ENCODE peak calls at places on chromosomes 13 and 19, in nine cellular contexts. M is WERI-Rb-1, Q is ovary, B is cardiac muscle cell, O is psoas muscle, U is kidney, S is PC-9, N is nephron progenitor cell, L is Peyer's patch. P is an unnamed sample.

GRCh38 chr19:45468159-45468651 is 409 bp downstream of the FOSB start:
- DNase-seq in M (peak), Q (peak), B (peak), O (peak), U (peak), S (no peak), N (peak), L (peak), P (no peak)

GRCh38 chr13:49400755-49401659 is 42.9 kb downstream of the CAB39L start:
- DNase-seq in M (no peak), Q (no peak), B (peak), O (no peak), U (no peak), S (peak), N (no peak), L (no peak), P (no peak)

GRCh38 chr19:28960986-28961705 is 251.8 kb downstream of the UQCRFS1 start:
- DNase-seq in M (no peak), Q (no peak), B (peak), O (no peak), U (no peak), S (no peak), N (no peak), L (no peak), P (no peak)

GRCh38 chr13:74434782-74435181 is 300.6 kb upstream of the KLF12 start:
- DNase-seq in M (no peak), Q (no peak), B (no peak), O (no peak), U (no peak), S (no peak), N (no peak), L (no peak), P (no peak)

GRCh38 chr19:16660763-16661479 is at the start of gene TMEM38A:
- DNase-seq in M (peak), Q (peak), B (peak), O (peak), U (peak), S (peak), N (peak), L (peak), P (peak)

GRCh38 chr19:47707135-47707925 is 5.9 kb upstream of the EHD2 start:
- DNase-seq in M (peak), Q (peak), B (peak), O (peak), U (peak), S (peak), N (peak), L (peak), P (peak)

GRCh38 chr13:47459512-47459911 is 541.6 kb downstream of the SUCLA2 start:
- DNase-seq in M (peak), Q (no peak), B (peak), O (no peak), U (no peak), S (no peak), N (no peak), L (no peak), P (no peak)

GRCh38 chr13:113916330-113916815 is 52.5 kb upstream of the GAS6 start:
- DNase-seq in M (peak), Q (no peak), B (peak), O (no peak), U (no peak), S (no peak), N (no peak), L (no peak), P (no peak)

GRCh38 chr19:45632468-45633196 is 6.6 kb downstream of the EML2 start:
- DNase-seq in M (peak), Q (peak), B (peak), O (peak), U (peak), S (peak), N (peak), L (peak), P (peak)

GRCh38 chr19:7871280-7871529 is 3.0 kb downstream of the PRR36 start:
- DNase-seq in M (no peak), Q (no peak), B (no peak), O (no peak), U (no peak), S (no peak), N (no peak), L (no peak), P (no peak)

DNA sequence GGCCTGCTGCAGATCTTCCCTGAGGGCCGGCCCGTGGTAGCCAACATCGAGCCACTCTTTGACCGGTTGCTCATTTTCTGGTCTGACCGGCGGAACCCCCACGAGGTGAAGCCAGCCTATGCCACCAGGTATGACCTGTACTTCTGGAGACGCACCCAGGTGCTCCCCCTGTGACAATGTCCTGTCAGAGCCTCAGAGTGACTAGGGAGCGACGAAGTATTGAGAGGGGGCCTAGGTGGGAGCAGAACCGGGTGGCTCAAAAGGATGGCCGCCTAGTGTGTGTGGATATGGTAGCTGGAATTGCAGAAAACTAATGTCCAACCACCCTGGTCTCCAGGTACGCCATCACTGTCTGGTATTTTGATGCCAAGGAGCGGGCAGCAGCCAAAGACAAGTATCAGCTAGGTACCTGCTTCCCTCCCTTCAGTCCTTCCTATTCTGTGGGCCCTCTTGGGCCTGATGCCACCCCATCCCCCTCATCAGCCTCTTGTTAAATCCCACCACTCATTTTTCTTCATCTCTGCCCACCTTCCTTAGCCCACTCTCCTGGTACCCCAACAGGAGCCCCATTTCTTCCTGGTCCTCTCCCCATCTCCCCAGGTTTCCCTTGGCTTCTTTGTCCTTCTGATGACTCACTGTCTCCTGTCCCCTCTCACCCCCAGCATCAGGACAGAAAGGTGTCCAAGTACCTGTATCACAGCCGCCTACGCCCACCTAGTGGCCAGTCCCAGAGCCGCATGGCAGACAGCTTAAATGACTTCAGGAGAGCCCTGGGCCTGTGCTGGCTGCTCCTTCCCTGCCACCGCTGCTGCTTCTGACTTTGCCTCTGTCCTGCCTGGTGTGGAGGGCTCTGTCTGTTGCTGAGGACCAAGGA is 8.4 kb downstream of the EGLN2 start:
- DNase-seq in M (peak), Q (no peak), B (no peak), O (no peak), U (no peak), S (peak), N (no peak), L (no peak), P (no peak)
- TF ChIP-seq CTCF in M (peak), Q (no peak), B (peak), O (no peak), U (peak), S (peak), N (peak), L (peak), P (peak)

DNA sequence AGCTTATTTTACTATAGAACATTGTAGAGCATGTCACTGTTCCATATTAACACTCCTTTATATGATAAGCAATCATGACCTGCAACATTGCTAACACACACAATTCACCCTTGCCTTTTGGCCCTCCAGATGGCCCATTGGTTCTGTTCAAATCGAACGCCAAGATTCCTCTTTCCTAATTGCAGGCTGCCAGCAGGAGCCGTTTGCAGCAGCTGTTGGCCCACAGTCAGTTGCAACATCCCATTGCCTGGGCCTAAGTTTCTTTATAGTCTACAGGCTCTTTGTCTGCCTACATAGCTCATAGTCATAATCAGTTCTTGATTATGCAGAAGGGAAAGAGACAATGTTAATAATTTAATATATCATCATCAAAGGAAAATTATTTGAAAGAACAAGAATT is 37.6 kb downstream of the KCTD12 start:
- DNase-seq in M (peak), Q (no peak), B (peak), O (peak), U (no peak), S (no peak), N (no peak), L (no peak), P (no peak)
- TF ChIP-seq CTCF in M (no peak), Q (no peak), B (no peak), O (no peak), U (no peak), S (no peak), N (no peak), L (no peak), P (no peak)

GRCh38 chr19:1605236-1606137 is at the start of gene UQCR11:
- DNase-seq in M (peak), Q (peak), B (peak), O (peak), U (peak), S (peak), N (peak), L (peak), P (peak)
- TF ChIP-seq CTCF in M (peak), Q (peak), B (peak), O (peak), U (peak), S (peak), N (peak), L (peak), P (peak)

GRCh38 chr19:39516270-39516669 is 1.3 kb downstream of the SELENOV start:
- DNase-seq in M (no peak), Q (no peak), B (no peak), O (no peak), U (no peak), S (no peak), N (no peak), L (no peak), P (no peak)

GRCh38 chr19:39515551-39516191 is 732 bp downstream of the SELENOV start:
- DNase-seq in M (no peak), Q (no peak), B (no peak), O (no peak), U (no peak), S (no peak), N (peak), L (no peak), P (peak)

GRCh38 chr19:39512964-39513363 is 2.0 kb upstream of the SELENOV start:
- DNase-seq in M (no peak), Q (no peak), B (peak), O (no peak), U (no peak), S (no peak), N (no peak), L (no peak), P (no peak)

GRCh38 chr19:39517432-39517831 is 2.5 kb downstream of the SELENOV start:
- DNase-seq in M (no peak), Q (no peak), B (no peak), O (no peak), U (no peak), S (no peak), N (no peak), L (no peak), P (no peak)

GRCh38 chr19:39514840-39515550 is at the start of gene SELENOV:
- DNase-seq in M (no peak), Q (peak), B (no peak), O (no peak), U (no peak), S (no peak), N (peak), L (no peak), P (peak)
- TF ChIP-seq CTCF in M (no peak), Q (no peak), B (peak), O (no peak), U (no peak), S (no peak), N (peak), L (no peak), P (peak)

GRCh38 chr13:98103531-98103930 is 39.4 kb upstream of the FARP1 start:
- DNase-seq in M (no peak), Q (no peak), B (no peak), O (no peak), U (no peak), S (no peak), N (no peak), L (no peak), P (no peak)

GRCh38 chr13:98108330-98108729 is 34.6 kb upstream of the FARP1 start:
- DNase-seq in M (no peak), Q (no peak), B (peak), O (no peak), U (no peak), S (no peak), N (no peak), L (no peak), P (no peak)

GRCh38 chr13:98105929-98106336 is 37.0 kb upstream of the FARP1 start:
- DNase-seq in M (no peak), Q (no peak), B (peak), O (no peak), U (no peak), S (peak), N (no peak), L (no peak), P (no peak)

GRCh38 chr13:98099627-98100026 is 43.3 kb upstream of the FARP1 start:
- DNase-seq in M (no peak), Q (no peak), B (no peak), O (no peak), U (no peak), S (no peak), N (no peak), L (no peak), P (no peak)

GRCh38 chr13:98103942-98104880 is 38.7 kb upstream of the FARP1 start:
- DNase-seq in M (no peak), Q (no peak), B (no peak), O (no peak), U (no peak), S (no peak), N (no peak), L (no peak), P (no peak)
- TF ChIP-seq CTCF in M (peak), Q (no peak), B (no peak), O (no peak), U (no peak), S (peak), N (no peak), L (no peak), P (no peak)

GRCh38 chr19:40718774-40719391 is 2.0 kb downstream of the ITPKC start:
- DNase-seq in M (peak), Q (peak), B (peak), O (peak), U (peak), S (peak), N (peak), L (peak), P (peak)
- TF ChIP-seq CTCF in M (no peak), Q (no peak), B (no peak), O (no peak), U (no peak), S (no peak), N (no peak), L (no peak), P (no peak)

GRCh38 chr19:2027361-2027760 is 11.8 kb upstream of the BTBD2 start:
- DNase-seq in M (no peak), Q (no peak), B (peak), O (peak), U (no peak), S (no peak), N (no peak), L (no peak), P (no peak)
- TF ChIP-seq CTCF in M (no peak), Q (no peak), B (no peak), O (no peak), U (no peak), S (no peak), N (no peak), L (no peak), P (no peak)

DNA sequence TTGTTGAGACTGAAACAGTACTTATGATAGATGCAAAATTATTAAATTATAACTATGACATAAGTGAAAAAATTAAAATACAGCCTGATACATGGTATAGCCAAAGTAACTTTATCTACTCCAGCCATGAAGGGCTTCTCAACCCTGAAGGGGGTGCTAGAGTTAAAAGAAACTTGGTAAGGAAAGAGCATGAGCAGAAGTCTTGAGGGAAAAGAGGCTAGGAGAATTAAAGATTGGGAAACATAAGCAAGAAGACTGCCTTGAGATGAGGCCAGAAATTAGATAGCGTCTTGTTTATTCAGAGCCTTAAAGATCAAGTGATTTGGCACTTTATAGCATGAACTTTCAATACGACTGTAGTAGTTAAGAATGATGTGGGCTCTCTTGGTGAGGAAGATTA is 385.5 kb upstream of the PRR20A start:
- DNase-seq in M (no peak), Q (no peak), B (peak), O (no peak), U (no peak), S (no peak), N (no peak), L (no peak), P (no peak)
- TF ChIP-seq CTCF in M (no peak), Q (no peak), B (no peak), O (no peak), U (no peak), S (no peak), N (peak), L (no peak), P (peak)

GRCh38 chr13:92573467-92574057 is 653.0 kb upstream of the GPC6 start:
- DNase-seq in M (peak), Q (no peak), B (peak), O (no peak), U (no peak), S (no peak), N (peak), L (no peak), P (no peak)
- TF ChIP-seq CTCF in M (peak), Q (no peak), B (peak), O (no peak), U (peak), S (peak), N (peak), L (no peak), P (peak)